ENCODE peak calls at places on chromosomes 1 and 21, in six cellular contexts. One of them, this sample, is unnamed.

GRCh38 chr1:94115900-94116436 is 5.0 kb downstream of the ABCA4 start:
- DNase-seq in SK-N-SH: no peak
- DNase-seq in GM12878: no peak
- DNase-seq in HepG2: no peak
- DNase-seq in K562: no peak
- DNase-seq in HL-60: no peak
- DNase-seq in this sample: no peak

GRCh38 chr21:38631676-38632075 is 133.4 kb upstream of the ERG start:
- DNase-seq in K562: no peak
- DNase-seq in SK-N-SH: no peak
- DNase-seq in GM12878: no peak
- DNase-seq in HL-60: no peak
- DNase-seq in HepG2: no peak
- DNase-seq in this sample: no peak

GRCh38 chr1:54253480-54253879 is 53.5 kb downstream of the MRPL37 start:
- DNase-seq in SK-N-SH: no peak
- DNase-seq in HepG2: no peak
- DNase-seq in GM12878: no peak
- DNase-seq in K562: no peak
- DNase-seq in HL-60: no peak
- DNase-seq in this sample: no peak

GRCh38 chr1:46020005-46020404 is 112.4 kb downstream of the PIK3R3 start:
- DNase-seq in HepG2: no peak
- DNase-seq in GM12878: no peak
- DNase-seq in K562: no peak
- DNase-seq in HL-60: no peak
- DNase-seq in SK-N-SH: no peak
- DNase-seq in this sample: no peak

GRCh38 chr1:197567442-197567841 is 207.8 kb downstream of the DENND1B start:
- DNase-seq in SK-N-SH: no peak
- DNase-seq in K562: peak
- DNase-seq in HepG2: no peak
- DNase-seq in GM12878: no peak
- DNase-seq in HL-60: no peak
- DNase-seq in this sample: no peak

GRCh38 chr1:156961709-156962108 is 41.3 kb downstream of the LRRC71 start:
- DNase-seq in K562: peak
- DNase-seq in HL-60: peak
- DNase-seq in SK-N-SH: no peak
- DNase-seq in GM12878: no peak
- DNase-seq in HepG2: no peak
- DNase-seq in this sample: no peak

GRCh38 chr1:45348966-45349677 is 8.9 kb upstream of the MUTYH start:
- DNase-seq in HepG2: no peak
- DNase-seq in SK-N-SH: no peak
- DNase-seq in K562: no peak
- DNase-seq in GM12878: no peak
- DNase-seq in HL-60: no peak
- DNase-seq in this sample: no peak

GRCh38 chr21:38990424-38990794 is 184.7 kb downstream of the ETS2 start:
- DNase-seq in HepG2: peak
- DNase-seq in K562: no peak
- DNase-seq in HL-60: no peak
- DNase-seq in GM12878: no peak
- DNase-seq in SK-N-SH: peak
- DNase-seq in this sample: no peak

GRCh38 chr1:36971832-36972231 is 62.5 kb downstream of the GRIK3 start:
- DNase-seq in K562: no peak
- DNase-seq in HL-60: no peak
- DNase-seq in HepG2: no peak
- DNase-seq in SK-N-SH: no peak
- DNase-seq in GM12878: no peak
- DNase-seq in this sample: no peak

GRCh38 chr1:211901945-211902344 is 71.4 kb upstream of the LPGAT1 start:
- DNase-seq in SK-N-SH: no peak
- DNase-seq in K562: no peak
- DNase-seq in HepG2: no peak
- DNase-seq in GM12878: no peak
- DNase-seq in HL-60: no peak
- DNase-seq in this sample: no peak

GRCh38 chr21:42315296-42315891 is at the start of gene TFF3:
- DNase-seq in HL-60: no peak
- DNase-seq in SK-N-SH: no peak
- DNase-seq in HepG2: peak
- DNase-seq in K562: no peak
- DNase-seq in GM12878: no peak
- DNase-seq in this sample: no peak

GRCh38 chr21:18350216-18350615 is 53.4 kb downstream of the TMPRSS15 start:
- DNase-seq in HL-60: no peak
- DNase-seq in GM12878: no peak
- DNase-seq in K562: no peak
- DNase-seq in SK-N-SH: no peak
- DNase-seq in HepG2: no peak
- DNase-seq in this sample: no peak

GRCh38 chr1:106975944-106976343 is 80.5 kb upstream of the PRMT6 start:
- DNase-seq in K562: peak
- DNase-seq in HepG2: no peak
- DNase-seq in SK-N-SH: no peak
- DNase-seq in HL-60: no peak
- DNase-seq in GM12878: no peak
- DNase-seq in this sample: peak

GRCh38 chr1:179550753-179551682 is 24.7 kb downstream of the NPHS2 start:
- DNase-seq in SK-N-SH: no peak
- DNase-seq in HL-60: peak
- DNase-seq in K562: peak
- DNase-seq in HepG2: peak
- DNase-seq in GM12878: peak
- DNase-seq in this sample: no peak

GRCh38 chr1:2803931-2804627 is 2.6 kb upstream of the TTC34 start:
- DNase-seq in HepG2: no peak
- DNase-seq in HL-60: no peak
- DNase-seq in K562: no peak
- DNase-seq in GM12878: no peak
- DNase-seq in SK-N-SH: no peak
- DNase-seq in this sample: no peak

GRCh38 chr21:35651166-35651565 is 409.2 kb downstream of the SETD4 start:
- DNase-seq in SK-N-SH: no peak
- DNase-seq in GM12878: no peak
- DNase-seq in K562: no peak
- DNase-seq in HL-60: no peak
- DNase-seq in HepG2: no peak
- DNase-seq in this sample: no peak

GRCh38 chr1:21781971-21782867 is 730 bp downstream of the USP48 start:
- DNase-seq in HepG2: peak
- DNase-seq in SK-N-SH: peak
- DNase-seq in HL-60: peak
- DNase-seq in GM12878: peak
- DNase-seq in K562: peak
- DNase-seq in this sample: no peak

GRCh38 chr1:182839209-182840065 is at the start of gene DHX9:
- DNase-seq in HepG2: peak
- DNase-seq in GM12878: peak
- DNase-seq in HL-60: peak
- DNase-seq in K562: peak
- DNase-seq in SK-N-SH: peak
- DNase-seq in this sample: peak

GRCh38 chr21:25572895-25573310 is 34.4 kb downstream of the MRPL39 start:
- DNase-seq in HL-60: no peak
- DNase-seq in K562: no peak
- DNase-seq in SK-N-SH: no peak
- DNase-seq in HepG2: no peak
- DNase-seq in GM12878: peak
- DNase-seq in this sample: no peak

GRCh38 chr1:243490147-243490546 is 234.3 kb downstream of the SDCCAG8 start:
- DNase-seq in HepG2: no peak
- DNase-seq in SK-N-SH: no peak
- DNase-seq in HL-60: no peak
- DNase-seq in GM12878: no peak
- DNase-seq in K562: no peak
- DNase-seq in this sample: no peak

GRCh38 chr1:50983403-50983802 is 13.4 kb downstream of the CDKN2C start:
- DNase-seq in HL-60: no peak
- DNase-seq in K562: no peak
- DNase-seq in SK-N-SH: no peak
- DNase-seq in HepG2: no peak
- DNase-seq in GM12878: no peak
- DNase-seq in this sample: no peak

GRCh38 chr1:206931709-206932108 is 10.0 kb upstream of the FCMR start:
- DNase-seq in HepG2: no peak
- DNase-seq in SK-N-SH: no peak
- DNase-seq in GM12878: no peak
- DNase-seq in K562: no peak
- DNase-seq in HL-60: no peak
- DNase-seq in this sample: no peak

GRCh38 chr1:33348676-33349080 is 27.8 kb upstream of the A3GALT2 start:
- DNase-seq in GM12878: no peak
- DNase-seq in K562: no peak
- DNase-seq in HepG2: no peak
- DNase-seq in SK-N-SH: peak
- DNase-seq in HL-60: no peak
- DNase-seq in this sample: no peak

GRCh38 chr1:220219865-220220698 is 52.2 kb downstream of the RAB3GAP2 start:
- DNase-seq in HL-60: no peak
- DNase-seq in SK-N-SH: no peak
- DNase-seq in K562: no peak
- DNase-seq in GM12878: peak
- DNase-seq in HepG2: no peak
- DNase-seq in this sample: no peak

GRCh38 chr1:242524571-242525359 is at the start of gene PLD5:
- DNase-seq in SK-N-SH: no peak
- DNase-seq in HepG2: no peak
- DNase-seq in GM12878: no peak
- DNase-seq in HL-60: no peak
- DNase-seq in K562: no peak
- DNase-seq in this sample: peak

GRCh38 chr1:43388021-43388575 is 1.5 kb downstream of the MED8 start:
- DNase-seq in HepG2: no peak
- DNase-seq in K562: no peak
- DNase-seq in GM12878: no peak
- DNase-seq in SK-N-SH: no peak
- DNase-seq in HL-60: peak
- DNase-seq in this sample: no peak

GRCh38 chr1:43392702-43393101 is 3.0 kb downstream of the SZT2 start:
- DNase-seq in HL-60: no peak
- DNase-seq in GM12878: no peak
- DNase-seq in K562: no peak
- DNase-seq in SK-N-SH: no peak
- DNase-seq in HepG2: no peak
- DNase-seq in this sample: no peak

GRCh38 chr1:43386676-43387075 is 2.9 kb downstream of the MED8 start:
- DNase-seq in K562: no peak
- DNase-seq in HepG2: no peak
- DNase-seq in HL-60: no peak
- DNase-seq in SK-N-SH: no peak
- DNase-seq in GM12878: no peak
- DNase-seq in this sample: no peak

GRCh38 chr1:43389326-43390313 is at the start of the genes MED8 and SZT2:
- DNase-seq in HepG2: peak
- DNase-seq in GM12878: peak
- DNase-seq in K562: peak
- DNase-seq in SK-N-SH: peak
- DNase-seq in HL-60: peak
- DNase-seq in this sample: peak

GRCh38 chr1:43388613-43389012 is 987 bp downstream of the MED8 start:
- DNase-seq in GM12878: no peak
- DNase-seq in HepG2: no peak
- DNase-seq in HL-60: peak
- DNase-seq in K562: peak
- DNase-seq in SK-N-SH: no peak
- DNase-seq in this sample: no peak
- TF ChIP-seq GABPA in GM12878: no peak
- TF ChIP-seq GABPA in HepG2: no peak
- TF ChIP-seq GABPA in HL-60: no peak
- TF ChIP-seq GABPA in K562: no peak
- TF ChIP-seq GABPA in SK-N-SH: no peak
- TF ChIP-seq GABPA in this sample: no peak

DNA sequence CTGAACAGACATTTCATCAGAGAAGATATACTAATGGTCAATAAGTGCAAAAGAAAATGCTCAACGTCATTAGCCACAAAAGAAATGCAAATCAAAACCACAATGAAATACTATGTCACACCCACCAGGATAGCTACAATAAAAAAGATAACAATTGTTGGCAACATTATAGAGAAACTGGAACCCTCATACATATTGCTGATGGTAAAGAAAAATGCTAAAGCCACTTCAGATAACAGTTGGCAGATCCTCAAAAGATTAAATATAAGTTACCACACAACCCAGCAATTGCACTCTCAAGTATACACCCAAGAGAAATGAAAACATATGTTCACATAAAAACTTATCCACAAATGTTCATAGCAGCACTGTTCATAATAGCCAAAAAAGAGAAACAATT is 20.8 kb downstream of the TRIM33 start:
- DNase-seq in K562: no peak
- DNase-seq in SK-N-SH: no peak
- DNase-seq in GM12878: no peak
- DNase-seq in HepG2: no peak
- DNase-seq in HL-60: no peak
- DNase-seq in this sample: no peak
- TF ChIP-seq GABPA in K562: no peak
- TF ChIP-seq GABPA in SK-N-SH: no peak
- TF ChIP-seq GABPA in GM12878: no peak
- TF ChIP-seq GABPA in HepG2: no peak
- TF ChIP-seq GABPA in HL-60: no peak
- TF ChIP-seq GABPA in this sample: no peak

DNA sequence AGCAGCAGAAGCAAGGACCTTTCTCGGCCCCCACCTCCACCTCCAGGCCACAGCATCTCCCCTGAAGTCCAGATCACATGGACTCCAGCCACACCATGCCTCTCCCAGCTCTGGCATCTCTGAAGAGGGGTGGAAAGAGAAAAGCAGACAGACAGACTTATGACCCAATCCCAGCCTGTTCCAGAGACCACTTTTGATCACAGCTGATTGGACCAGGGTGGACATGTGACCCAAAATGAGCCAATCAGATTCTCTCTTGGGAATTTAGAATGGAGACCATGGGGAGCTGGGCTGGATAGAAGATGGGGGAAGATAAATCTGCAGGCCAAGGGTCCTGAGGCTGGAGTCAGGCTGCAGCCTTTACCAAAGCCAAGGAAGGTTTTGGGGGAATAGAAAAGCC is 16.4 kb downstream of the HTR1D start:
- DNase-seq in HL-60: no peak
- DNase-seq in SK-N-SH: no peak
- DNase-seq in GM12878: no peak
- DNase-seq in HepG2: no peak
- DNase-seq in K562: no peak
- DNase-seq in this sample: no peak
- TF ChIP-seq GABPA in HL-60: no peak
- TF ChIP-seq GABPA in SK-N-SH: no peak
- TF ChIP-seq GABPA in GM12878: no peak
- TF ChIP-seq GABPA in HepG2: no peak
- TF ChIP-seq GABPA in K562: no peak
- TF ChIP-seq GABPA in this sample: no peak

DNA sequence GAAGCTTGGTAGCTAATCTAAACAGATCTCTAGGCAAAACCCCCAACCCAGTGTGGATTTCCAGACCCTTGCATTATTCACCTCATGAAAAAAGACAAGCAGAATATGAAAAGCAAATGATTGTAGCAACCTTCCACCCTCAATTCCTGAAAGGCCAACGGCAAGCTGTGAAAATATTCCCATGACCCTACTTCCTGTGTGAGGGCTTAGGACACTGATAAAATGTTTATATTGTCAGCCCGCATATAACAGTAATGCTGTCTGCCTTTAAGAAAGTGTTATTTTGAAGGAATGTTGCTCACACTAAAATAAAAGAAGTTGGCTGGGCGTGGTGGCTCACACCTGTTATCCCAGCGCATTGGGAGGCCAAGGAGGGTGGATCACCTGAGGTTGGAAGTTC is 233.5 kb upstream of the NRIP1 start:
- DNase-seq in K562: no peak
- DNase-seq in GM12878: no peak
- DNase-seq in HL-60: no peak
- DNase-seq in HepG2: no peak
- DNase-seq in SK-N-SH: no peak
- DNase-seq in this sample: no peak
- TF ChIP-seq GABPA in K562: no peak
- TF ChIP-seq GABPA in GM12878: no peak
- TF ChIP-seq GABPA in HL-60: no peak
- TF ChIP-seq GABPA in HepG2: no peak
- TF ChIP-seq GABPA in SK-N-SH: no peak
- TF ChIP-seq GABPA in this sample: no peak

This sample was measured in H1.